ENCODE peak calls at places on chromosomes 6 and 20, in four cellular contexts. D is AG10803, T is choroid plexus epithelial cell, P is GM23338. X is an unnamed sample.

GRCh38 chr6:168207421-168208175 is 112.0 kb downstream of the DACT2 start:
- DNase-seq in D (no peak), T (no peak), P (no peak), X (no peak)

GRCh38 chr6:150377211-150377781 is 8.5 kb downstream of the IYD start:
- DNase-seq in T (peak; percentile 14), D (peak; percentile 29), P (peak; percentile 6), X (no peak)

GRCh38 chr6:73652637-73653570 is 888 bp downstream of the SLC17A5 start:
- DNase-seq in T (peak; percentile 45), P (peak; percentile 85), D (peak; percentile 43), X (no peak)

GRCh38 chr20:8039048-8039447 is 19.5 kb upstream of the TMX4 start:
- DNase-seq in D (no peak), P (peak; percentile 37), T (no peak), X (no peak)

GRCh38 chr6:169940554-169941290 is 189.3 kb downstream of the ERMARD start:
- DNase-seq in P (no peak), T (no peak), D (no peak), X (no peak)

GRCh38 chr6:33621396-33622388 is 570 bp downstream of the ITPR3 start:
- DNase-seq in P (peak; percentile 68), T (no peak), D (peak; percentile 39), X (no peak)

GRCh38 chr6:44342052-44342451 is 398 bp upstream of the SPATS1 start:
- DNase-seq in T (no peak), D (peak; percentile 5), P (no peak), X (no peak)

GRCh38 chr6:101398716-101399626 is 5.5 kb downstream of the GRIK2 start:
- DNase-seq in D (no peak), P (peak; percentile 21), T (no peak), X (no peak)

GRCh38 chr20:16459019-16459700 is 114.1 kb downstream of the KIF16B start:
- DNase-seq in D (peak; percentile 84), T (peak; percentile 87), P (no peak), X (peak; percentile 51)

GRCh38 chr6:136438445-136438844 is 111.8 kb downstream of the MAP7 start:
- DNase-seq in P (no peak), D (no peak), T (no peak), X (no peak)

GRCh38 chr6:22643780-22644179 is 74.4 kb downstream of the HDGFL1 start:
- DNase-seq in P (no peak), D (no peak), T (no peak), X (no peak)

GRCh38 chr6:36196880-36197548 is 470 bp downstream of the BRPF3 start:
- DNase-seq in T (peak; percentile 99), P (peak; percentile 100), D (peak; percentile 93), X (peak; percentile 83)

GRCh38 chr20:61655591-61655990 is 403.5 kb downstream of the CDH4 start:
- DNase-seq in P (no peak), D (no peak), T (no peak), X (no peak)

GRCh38 chr20:63696628-63697356 is at the start of gene TNFRSF6B:
- DNase-seq in T (no peak), D (no peak), P (no peak), X (no peak)

GRCh38 chr6:89589297-89590074 is 49.1 kb downstream of the LYRM2 start:
- DNase-seq in D (no peak), T (no peak), P (peak; percentile 63), X (no peak)

GRCh38 chr6:50989123-50989522 is 170.5 kb downstream of the TFAP2B start:
- DNase-seq in P (no peak), D (no peak), T (no peak), X (no peak)

GRCh38 chr6:110690916-110691315 is 124.4 kb downstream of the CDK19 start:
- DNase-seq in P (no peak), D (no peak), T (no peak), X (no peak)

GRCh38 chr20:60100780-60101179 is 142.6 kb downstream of the CDH26 start:
- DNase-seq in T (no peak), P (no peak), D (no peak), X (no peak)

GRCh38 chr6:138499303-138499991 is at the start of gene NHSL1:
- DNase-seq in P (peak; percentile 60), D (peak; percentile 30), T (no peak), X (no peak)

GRCh38 chr6:138728672-138729071 is 44.9 kb upstream of the CCDC28A start:
- DNase-seq in T (no peak), D (no peak), P (no peak), X (no peak)

GRCh38 chr6:66772785-66773184 is 1065.8 kb upstream of the EYS start:
- DNase-seq in D (no peak), P (no peak), T (peak; percentile 87), X (no peak)

GRCh38 chr6:53725791-53726575 is 60.4 kb upstream of the KLHL31 start:
- DNase-seq in P (peak; percentile 88), T (peak; percentile 84), D (peak; percentile 64), X (peak; percentile 25)

GRCh38 chr6:82080767-82081166 is 166.8 kb downstream of the IBTK start:
- DNase-seq in P (no peak), T (no peak), D (peak; percentile 49), X (no peak)

GRCh38 chr20:258963-259362 is 1.4 kb downstream of the DEFB132 start:
- DNase-seq in D (peak; percentile 21), P (peak; percentile 31), T (peak; percentile 50), X (no peak)

GRCh38 chr20:32139947-32140346 is 30.4 kb downstream of the TM9SF4 start:
- DNase-seq in D (no peak), P (no peak), T (no peak), X (no peak)

GRCh38 chr6:144659202-144659731 is 374.1 kb downstream of the UTRN start:
- DNase-seq in T (peak; percentile 94), D (peak; percentile 42), P (peak; percentile 83), X (no peak)

GRCh38 chr6:14270925-14271791 is 153.6 kb downstream of the CD83 start:
- DNase-seq in P (no peak), T (peak; percentile 34), D (peak; percentile 94), X (peak; percentile 81)

GRCh38 chr20:58175836-58176235 is 52.6 kb downstream of the ANKRD60 start:
- DNase-seq in T (no peak), P (no peak), D (no peak), X (no peak)

GRCh38 chr6:16319813-16320532 is 81.6 kb downstream of the GMPR start:
- DNase-seq in T (peak; percentile 93), D (peak; percentile 93), P (no peak), X (no peak)

GRCh38 chr20:13302647-13303425 is 81.8 kb downstream of the ISM1 start:
- DNase-seq in T (peak; percentile 39), P (peak; percentile 64), D (peak; percentile 12), X (no peak)

GRCh38 chr6:116330511-116330910 is 40.2 kb upstream of the DSE start:
- DNase-seq in T (no peak), P (no peak), D (no peak), X (no peak)

GRCh38 chr6:88712243-88712936 is 251.0 kb downstream of the RNGTT start:
- DNase-seq in P (no peak), T (no peak), D (no peak), X (no peak)

GRCh38 chr6:21371676-21372161 is 221.8 kb upstream of the SOX4 start:
- DNase-seq in P (no peak), T (peak; percentile 80), D (peak; percentile 52), X (peak; percentile 25)

GRCh38 chr20:45779011-45779915 is 12.4 kb downstream of the WFDC3 start:
- DNase-seq in P (no peak), T (peak; percentile 98), D (peak; percentile 100), X (peak; percentile 97)

GRCh38 chr6:26408828-26409730 is 7.0 kb downstream of the BTN3A1 start:
- DNase-seq in T (no peak), D (no peak), P (peak; percentile 57), X (no peak)

GRCh38 chr6:124963416-124964083 is 1.3 kb downstream of the RNF217 start:
- DNase-seq in P (peak; percentile 52), D (peak; percentile 64), T (peak; percentile 66), X (no peak)
- H3K4me3 ChIP-seq in P (peak overlapping the region; percentile 84), D (peak overlapping the region; percentile 74), T (peak overlapping the region; percentile 79), X (peak overlapping the region; percentile 81)

GRCh38 chr20:23174821-23175220 is 88.7 kb upstream of the CD93 start:
- DNase-seq in T (no peak), P (no peak), D (no peak), X (no peak)

GRCh38 chr20:23180451-23180921 is 94.4 kb upstream of the CD93 start:
- DNase-seq in T (peak; percentile 69), D (no peak), P (no peak), X (no peak)

GRCh38 chr20:23179766-23180403 is 93.8 kb upstream of the CD93 start:
- DNase-seq in T (peak; percentile 75), P (no peak), D (no peak), X (no peak)

DNA sequence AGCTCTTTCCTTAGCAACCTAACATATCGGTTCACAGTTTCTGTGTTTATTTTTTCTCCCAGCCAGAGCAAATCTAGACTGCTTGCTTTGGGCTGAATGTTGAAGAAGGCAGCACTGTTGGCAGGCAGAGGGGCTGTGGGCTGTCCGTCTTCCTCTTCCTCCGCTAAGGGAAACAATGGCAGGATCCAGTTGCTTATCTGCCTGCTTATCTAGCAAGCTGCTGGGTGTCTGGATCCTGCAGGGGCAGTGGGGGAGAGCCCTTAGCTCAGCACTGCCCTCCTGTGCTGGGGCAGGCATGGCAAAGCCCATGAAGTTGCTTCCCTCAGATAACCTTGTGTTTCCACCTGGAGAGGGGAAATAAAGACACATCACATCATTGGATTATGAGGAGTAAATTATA is 92.7 kb upstream of the CD93 start:
- DNase-seq in D (no peak), P (no peak), T (peak; percentile 47), X (no peak)
- TF ChIP-seq CTCF in D (no peak), P (peak; percentile 35), T (peak; percentile 47), X (no peak)

DNA sequence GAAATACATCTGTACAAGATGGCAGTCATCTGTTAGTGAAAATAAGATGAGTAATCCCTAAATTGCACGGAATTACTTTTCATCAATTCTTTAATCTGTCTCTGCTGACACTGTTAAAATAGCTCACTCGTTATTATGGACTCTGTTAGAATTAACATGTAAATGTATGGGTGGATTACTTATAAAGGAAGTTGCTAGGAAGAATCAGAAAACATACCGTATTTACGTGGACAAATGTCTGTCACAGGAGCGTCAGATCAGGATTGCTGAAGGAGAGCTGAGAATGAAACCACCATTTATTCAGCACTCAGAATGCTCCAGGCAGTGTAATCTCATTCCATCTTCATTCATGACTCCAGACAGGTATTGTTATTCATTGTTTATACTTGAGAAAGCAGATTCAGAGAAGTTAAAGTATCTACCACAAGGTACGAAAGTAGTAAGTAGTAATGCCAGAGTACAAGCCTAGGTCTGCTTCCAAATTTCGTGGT is 1.3 kb upstream of the LCA5 start:
- DNase-seq in T (peak; percentile 54), P (peak; percentile 42), D (peak; percentile 6), X (no peak)
- H3K4me3 ChIP-seq in T (peak overlapping the region; percentile 69), P (peak overlapping the region; percentile 78), D (peak overlapping the region; percentile 88), X (peak overlapping the region; percentile 92)

GRCh38 chr6:98037571-98037970 is 754.6 kb upstream of the MMS22L start:
- DNase-seq in T (no peak), D (no peak), P (peak; percentile 61), X (no peak)
- TF ChIP-seq CTCF in T (no peak), D (no peak), P (peak; percentile 50), X (no peak)

X was measured in AG09309.